ENCODE peak calls at places on chromosome 19, in four cellular contexts. T is IMR-90, C is H9, I is mesendoderm. H is an unnamed sample.

GRCh38 chr19:56896041-56896440 is 55.5 kb upstream of the PEG3 start:
- DNase-seq in T (no peak), C (no peak), I (no peak), H (no peak)

GRCh38 chr19:16070366-16070990 is 5.8 kb upstream of the TPM4 start:
- DNase-seq in T (no peak), C (no peak), I (no peak), H (no peak)

GRCh38 chr19:15995536-15995935 is 46.7 kb downstream of the OR10H4 start:
- DNase-seq in T (no peak), C (no peak), I (no peak), H (no peak)

GRCh38 chr19:41218615-41219507 is at the start of gene AXL:
- DNase-seq in T (peak), C (peak), I (peak), H (peak)

GRCh38 chr19:38100589-38100988 is 123.4 kb downstream of the DPF1 start:
- DNase-seq in T (no peak), C (no peak), I (no peak), H (no peak)

GRCh38 chr19:44753932-44754742 is 5.6 kb downstream of the BCL3 start:
- DNase-seq in T (peak), C (peak), I (peak), H (no peak)

GRCh38 chr19:19900124-19900523 is 622 bp upstream of the ZNF93 start:
- DNase-seq in T (peak), C (no peak), I (peak), H (no peak)

GRCh38 chr19:20923077-20923871 is at the start of gene ZNF85:
- DNase-seq in T (peak), C (peak), I (peak), H (peak)

GRCh38 chr19:56660381-56661105 is 11.0 kb downstream of the ZNF835 start:
- DNase-seq in T (no peak), C (no peak), I (peak), H (no peak)

GRCh38 chr19:10884273-10884672 is 12.9 kb downstream of the CARM1 start:
- DNase-seq in T (peak), C (no peak), I (no peak), H (no peak)

GRCh38 chr19:35869327-35870123 is 1.2 kb downstream of the APLP1 start:
- DNase-seq in T (peak), C (peak), I (peak), H (peak)

GRCh38 chr19:36115453-36116343 is at the start of gene TBCB:
- DNase-seq in T (peak), C (no peak), I (peak), H (no peak)

GRCh38 chr19:47315125-47315821 is 5.6 kb downstream of the C5AR1 start:
- DNase-seq in T (peak), C (peak), I (peak), H (no peak)

GRCh38 chr19:17183858-17184271 is 31.3 kb upstream of the USE1 start:
- DNase-seq in T (no peak), C (no peak), I (no peak), H (no peak)

GRCh38 chr19:35911173-35911572 is 3.1 kb upstream of the TYROBP start:
- DNase-seq in T (no peak), C (peak), I (peak), H (no peak)

GRCh38 chr19:5046339-5047039 is 77.6 kb downstream of the KDM4B start:
- DNase-seq in T (peak), C (no peak), I (no peak), H (no peak)

GRCh38 chr19:16319466-16319865 is 5.2 kb upstream of the KLF2 start:
- DNase-seq in T (peak), C (no peak), I (no peak), H (no peak)

GRCh38 chr19:4581381-4582111 is 22.1 kb upstream of the SEMA6B start:
- DNase-seq in T (no peak), C (peak), I (no peak), H (peak)

GRCh38 chr19:12783226-12783848 is 7.9 kb upstream of the JUNB start:
- DNase-seq in T (no peak), C (no peak), I (no peak), H (no peak)

GRCh38 chr19:42469311-42470239 is 26.8 kb upstream of the CXCL17 start:
- DNase-seq in T (no peak), C (no peak), I (no peak), H (no peak)

GRCh38 chr19:7701654-7702457 is at the start of gene FCER2:
- DNase-seq in T (no peak), C (no peak), I (no peak), H (no peak)

GRCh38 chr19:3683866-3684816 is 16.1 kb downstream of the PIP5K1C start:
- DNase-seq in T (peak), C (no peak), I (peak), H (no peak)

GRCh38 chr19:17532557-17532956 is 21.1 kb downstream of the PGLS start:
- DNase-seq in T (no peak), C (no peak), I (no peak), H (no peak)

GRCh38 chr19:33310606-33311325 is 8.4 kb upstream of the CEBPA start:
- DNase-seq in T (no peak), C (no peak), I (no peak), H (no peak)

GRCh38 chr19:37966211-37967072 is 59.4 kb downstream of the SIPA1L3 start:
- DNase-seq in T (peak), C (no peak), I (no peak), H (no peak)

GRCh38 chr19:50039968-50040367 is 14.2 kb downstream of the ZNF473 start:
- DNase-seq in T (peak), C (no peak), I (no peak), H (no peak)

GRCh38 chr19:31232871-31233270 is 116.4 kb downstream of the TSHZ3 start:
- DNase-seq in T (peak), C (no peak), I (no peak), H (no peak)

GRCh38 chr19:56720281-56720680 is 48.7 kb upstream of the ZNF835 start:
- DNase-seq in T (no peak), C (no peak), I (peak), H (no peak)

GRCh38 chr19:35038623-35039512 is 2.7 kb upstream of the HPN start:
- DNase-seq in T (no peak), C (no peak), I (no peak), H (no peak)

DNA sequence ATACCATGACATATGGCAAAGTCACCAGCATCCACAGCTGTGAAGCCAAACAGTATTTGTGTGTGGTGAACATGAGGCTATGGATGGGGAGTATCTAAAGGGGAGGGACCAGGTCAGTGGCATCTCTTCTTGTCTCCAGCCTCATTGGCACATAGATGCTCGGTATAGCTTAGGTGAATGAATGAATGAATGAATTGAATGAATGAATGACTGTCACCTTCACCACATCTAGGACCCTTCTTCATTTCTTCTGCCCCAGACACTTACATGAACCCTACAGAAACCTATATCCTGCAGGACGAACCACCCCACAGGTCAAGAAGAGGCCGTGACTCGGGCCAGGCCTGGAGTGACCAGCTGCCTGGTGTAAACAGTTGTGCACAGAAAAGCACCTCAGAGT is 14.5 kb upstream of the CD33 start:
- DNase-seq in T (no peak), C (no peak), I (no peak), H (no peak)
- H4K5ac ChIP-seq in T (no peak), C (no peak), I (no peak), H (no peak)

GRCh38 chr19:22623841-22624221 is 10.3 kb upstream of the ZNF492 start:
- DNase-seq in T (no peak), C (no peak), I (no peak), H (no peak)
- H4K5ac ChIP-seq in T (no peak), C (no peak), I (no peak), H (no peak)

DNA sequence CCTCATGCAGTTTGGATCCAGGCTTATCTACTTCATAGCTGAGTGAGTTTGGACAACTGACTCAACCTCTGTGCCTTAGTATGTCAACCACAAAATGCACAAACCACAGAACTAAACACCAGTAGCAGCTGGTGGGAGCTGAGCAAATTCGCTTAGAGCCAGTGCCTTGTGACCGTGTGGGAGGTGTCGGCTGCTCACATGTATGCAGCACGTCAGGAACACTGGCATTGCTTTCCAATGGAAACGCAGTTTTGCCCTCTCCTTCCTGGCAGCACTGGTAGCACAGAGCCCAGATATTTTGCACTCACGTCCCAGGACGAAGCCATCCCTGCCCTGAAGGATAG is 8.3 kb upstream of the NTN5 start:
- DNase-seq in T (peak), C (no peak), I (no peak), H (no peak)
- H4K5ac ChIP-seq in T (no peak), C (no peak), I (no peak), H (no peak)

GRCh38 chr19:43634877-43635560 is 4.6 kb downstream of the CADM4 start:
- DNase-seq in T (no peak), C (peak), I (peak), H (no peak)
- H4K5ac ChIP-seq in T (peak), C (no peak), I (no peak), H (peak)